ENCODE peak calls at places on chromosome 5, in five cellular contexts. One of them, this sample, is unnamed.

GRCh38 chr5:171816666-171817065 is 31.0 kb downstream of the SMIM23 start:
- DNase-seq in right cardiac atrium: no peak
- DNase-seq in amygdala: no peak
- DNase-seq in non-pigmented ciliary epithelial cell: no peak
- DNase-seq in Right ventricle myocardium inferior: no peak
- DNase-seq in this sample: no peak

GRCh38 chr5:115428248-115428647 is 116.3 kb downstream of the FEM1C start:
- DNase-seq in right cardiac atrium: no peak
- DNase-seq in amygdala: no peak
- DNase-seq in non-pigmented ciliary epithelial cell: no peak
- DNase-seq in Right ventricle myocardium inferior: no peak
- DNase-seq in this sample: no peak

GRCh38 chr5:170896779-170897178 is 35.0 kb downstream of the RANBP17 start:
- DNase-seq in right cardiac atrium: peak; percentile 30
- DNase-seq in amygdala: no peak
- DNase-seq in non-pigmented ciliary epithelial cell: no peak
- DNase-seq in Right ventricle myocardium inferior: no peak
- DNase-seq in this sample: no peak

GRCh38 chr5:87308024-87308423 is 40.3 kb downstream of the RASA1 start:
- DNase-seq in right cardiac atrium: no peak
- DNase-seq in amygdala: no peak
- DNase-seq in non-pigmented ciliary epithelial cell: no peak
- DNase-seq in Right ventricle myocardium inferior: no peak
- DNase-seq in this sample: no peak

GRCh38 chr5:134370306-134370870 is 981 bp upstream of the UBE2B start:
- DNase-seq in right cardiac atrium: no peak
- DNase-seq in amygdala: no peak
- DNase-seq in non-pigmented ciliary epithelial cell: no peak
- DNase-seq in Right ventricle myocardium inferior: no peak
- DNase-seq in this sample: no peak

GRCh38 chr5:139746691-139747582 is 48.7 kb upstream of the PSD2 start:
- DNase-seq in right cardiac atrium: no peak
- DNase-seq in amygdala: no peak
- DNase-seq in non-pigmented ciliary epithelial cell: no peak
- DNase-seq in Right ventricle myocardium inferior: no peak
- DNase-seq in this sample: no peak

GRCh38 chr5:120372899-120373298 is 91.2 kb upstream of the PRR16 start:
- DNase-seq in right cardiac atrium: no peak
- DNase-seq in amygdala: no peak
- DNase-seq in non-pigmented ciliary epithelial cell: no peak
- DNase-seq in Right ventricle myocardium inferior: no peak
- DNase-seq in this sample: no peak

GRCh38 chr5:127498604-127499003 is 18.8 kb upstream of the PRRC1 start:
- DNase-seq in right cardiac atrium: no peak
- DNase-seq in amygdala: no peak
- DNase-seq in non-pigmented ciliary epithelial cell: no peak
- DNase-seq in Right ventricle myocardium inferior: no peak
- DNase-seq in this sample: no peak

GRCh38 chr5:55994502-55994997 is at the start of gene IL6ST:
- DNase-seq in right cardiac atrium: no peak
- DNase-seq in amygdala: peak; percentile 74
- DNase-seq in non-pigmented ciliary epithelial cell: no peak
- DNase-seq in Right ventricle myocardium inferior: no peak
- DNase-seq in this sample: peak; percentile 91

GRCh38 chr5:153122416-153122815 is 368.1 kb upstream of the GRIA1 start:
- DNase-seq in right cardiac atrium: no peak
- DNase-seq in amygdala: no peak
- DNase-seq in non-pigmented ciliary epithelial cell: no peak
- DNase-seq in Right ventricle myocardium inferior: no peak
- DNase-seq in this sample: no peak

This sample was measured in dermis microvascular lymphatic vessel endothelial cell.